ENCODE peak calls at places on chromosomes 12 and 14, in nine cellular contexts. One of them, this sample, is unnamed.

GRCh38 chr14:37060496-37061260 is 111.7 kb downstream of the SLC25A21 start:
- DNase-seq in PC-3: no peak
- DNase-seq in neural progenitor cell: no peak
- DNase-seq in breast epithelium: no peak
- DNase-seq in colonic mucosa: no peak
- DNase-seq in heart right ventricle: no peak
- DNase-seq in GM23338: peak; percentile 81
- DNase-seq in tibial nerve: no peak
- DNase-seq in testis: peak; percentile 47
- DNase-seq in this sample: no peak

GRCh38 chr12:62744551-62744950 is 190.4 kb downstream of the PPM1H start:
- DNase-seq in PC-3: no peak
- DNase-seq in neural progenitor cell: no peak
- DNase-seq in breast epithelium: no peak
- DNase-seq in colonic mucosa: no peak
- DNase-seq in heart right ventricle: peak; percentile 24
- DNase-seq in GM23338: no peak
- DNase-seq in tibial nerve: no peak
- DNase-seq in testis: no peak
- DNase-seq in this sample: no peak

GRCh38 chr14:20857630-20858261 is 33.4 kb upstream of the RNASE3 start:
- DNase-seq in PC-3: peak; percentile 68
- DNase-seq in neural progenitor cell: peak; percentile 81
- DNase-seq in breast epithelium: peak; percentile 42
- DNase-seq in colonic mucosa: peak; percentile 81
- DNase-seq in heart right ventricle: peak; percentile 67
- DNase-seq in GM23338: peak; percentile 87
- DNase-seq in tibial nerve: peak; percentile 78
- DNase-seq in testis: peak; percentile 88
- DNase-seq in this sample: peak; percentile 65

GRCh38 chr12:30134229-30134628 is 350.5 kb upstream of the TMTC1 start:
- DNase-seq in PC-3: peak; percentile 64
- DNase-seq in neural progenitor cell: peak; percentile 43
- DNase-seq in breast epithelium: no peak
- DNase-seq in colonic mucosa: no peak
- DNase-seq in heart right ventricle: no peak
- DNase-seq in GM23338: peak; percentile 72
- DNase-seq in tibial nerve: no peak
- DNase-seq in testis: no peak
- DNase-seq in this sample: no peak

GRCh38 chr14:22226381-22226780 is 362.6 kb downstream of the DAD1 start:
- DNase-seq in PC-3: peak; percentile 77
- DNase-seq in neural progenitor cell: peak; percentile 31
- DNase-seq in breast epithelium: no peak
- DNase-seq in colonic mucosa: no peak
- DNase-seq in heart right ventricle: no peak
- DNase-seq in GM23338: peak; percentile 68
- DNase-seq in tibial nerve: no peak
- DNase-seq in testis: no peak
- DNase-seq in this sample: no peak

GRCh38 chr14:90999299-90999698 is 61.1 kb downstream of the RPS6KA5 start:
- DNase-seq in PC-3: no peak
- DNase-seq in neural progenitor cell: peak; percentile 38
- DNase-seq in breast epithelium: no peak
- DNase-seq in colonic mucosa: no peak
- DNase-seq in heart right ventricle: no peak
- DNase-seq in GM23338: peak; percentile 35
- DNase-seq in tibial nerve: no peak
- DNase-seq in testis: no peak
- DNase-seq in this sample: no peak

GRCh38 chr12:12562585-12563245 is at the start of gene DUSP16:
- DNase-seq in PC-3: peak; percentile 87
- DNase-seq in neural progenitor cell: peak; percentile 98
- DNase-seq in breast epithelium: peak; percentile 94
- DNase-seq in colonic mucosa: peak; percentile 95
- DNase-seq in heart right ventricle: peak; percentile 92
- DNase-seq in GM23338: peak; percentile 97
- DNase-seq in tibial nerve: peak; percentile 95
- DNase-seq in testis: peak; percentile 94
- DNase-seq in this sample: peak; percentile 94

GRCh38 chr12:58500399-58500798 is 419.9 kb downstream of the LRIG3 start:
- DNase-seq in PC-3: peak; percentile 39
- DNase-seq in neural progenitor cell: no peak
- DNase-seq in breast epithelium: no peak
- DNase-seq in colonic mucosa: no peak
- DNase-seq in heart right ventricle: no peak
- DNase-seq in GM23338: no peak
- DNase-seq in tibial nerve: no peak
- DNase-seq in testis: no peak
- DNase-seq in this sample: no peak

GRCh38 chr12:33223956-33224355 is 215.7 kb downstream of the SYT10 start:
- DNase-seq in PC-3: peak; percentile 91
- DNase-seq in neural progenitor cell: no peak
- DNase-seq in breast epithelium: no peak
- DNase-seq in colonic mucosa: no peak
- DNase-seq in heart right ventricle: no peak
- DNase-seq in GM23338: no peak
- DNase-seq in tibial nerve: no peak
- DNase-seq in testis: no peak
- DNase-seq in this sample: no peak

GRCh38 chr12:52395761-52396434 is 10.2 kb downstream of the KRT82 start:
- DNase-seq in PC-3: peak; percentile 78
- DNase-seq in neural progenitor cell: peak; percentile 54
- DNase-seq in breast epithelium: no peak
- DNase-seq in colonic mucosa: peak; percentile 40
- DNase-seq in heart right ventricle: no peak
- DNase-seq in GM23338: peak; percentile 96
- DNase-seq in tibial nerve: peak; percentile 53
- DNase-seq in testis: peak; percentile 45
- DNase-seq in this sample: peak; percentile 58

GRCh38 chr12:113819495-113819894 is 146.6 kb downstream of the RBM19 start:
- DNase-seq in PC-3: no peak
- DNase-seq in neural progenitor cell: peak; percentile 51
- DNase-seq in breast epithelium: no peak
- DNase-seq in colonic mucosa: no peak
- DNase-seq in heart right ventricle: no peak
- DNase-seq in GM23338: no peak
- DNase-seq in tibial nerve: no peak
- DNase-seq in testis: no peak
- DNase-seq in this sample: no peak

GRCh38 chr12:29627221-29627620 is 129.7 kb upstream of the OVCH1 start:
- DNase-seq in PC-3: no peak
- DNase-seq in neural progenitor cell: no peak
- DNase-seq in breast epithelium: no peak
- DNase-seq in colonic mucosa: no peak
- DNase-seq in heart right ventricle: no peak
- DNase-seq in GM23338: no peak
- DNase-seq in tibial nerve: no peak
- DNase-seq in testis: no peak
- DNase-seq in this sample: no peak

DNA sequence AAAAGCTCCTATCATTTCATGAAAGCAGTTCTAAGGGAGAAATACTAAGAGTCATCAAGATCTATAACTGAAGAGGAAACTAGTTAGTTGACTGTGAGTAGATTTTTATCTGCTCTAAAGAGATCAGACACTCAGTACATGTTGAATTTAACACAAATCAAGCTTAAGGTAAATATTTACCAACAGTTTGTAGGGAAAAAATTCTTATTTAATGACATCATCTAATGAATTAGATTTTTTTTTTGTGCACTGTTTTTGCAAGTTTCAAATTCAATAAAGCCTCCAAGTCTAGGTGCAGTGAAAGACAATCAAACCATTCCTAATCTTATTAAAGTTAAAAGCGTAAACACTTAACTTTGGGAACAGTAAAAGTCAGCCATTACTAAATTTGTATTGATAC is 93.0 kb upstream of the PRKD1 start:
- DNase-seq in PC-3: no peak
- DNase-seq in neural progenitor cell: no peak
- DNase-seq in breast epithelium: no peak
- DNase-seq in colonic mucosa: no peak
- DNase-seq in heart right ventricle: no peak
- DNase-seq in GM23338: no peak
- DNase-seq in tibial nerve: no peak
- DNase-seq in testis: no peak
- DNase-seq in this sample: no peak
- TF ChIP-seq CTCF in PC-3: no peak
- TF ChIP-seq CTCF in neural progenitor cell: no peak
- TF ChIP-seq CTCF in breast epithelium: no peak
- TF ChIP-seq CTCF in colonic mucosa: no peak
- TF ChIP-seq CTCF in heart right ventricle: no peak
- TF ChIP-seq CTCF in GM23338: no peak
- TF ChIP-seq CTCF in tibial nerve: no peak
- TF ChIP-seq CTCF in testis: no peak
- TF ChIP-seq CTCF in this sample: no peak

GRCh38 chr14:63474844-63475243 is 68.3 kb downstream of the PPP2R5E start:
- DNase-seq in PC-3: no peak
- DNase-seq in neural progenitor cell: no peak
- DNase-seq in breast epithelium: no peak
- DNase-seq in colonic mucosa: no peak
- DNase-seq in heart right ventricle: no peak
- DNase-seq in GM23338: no peak
- DNase-seq in tibial nerve: no peak
- DNase-seq in testis: no peak
- DNase-seq in this sample: no peak

GRCh38 chr14:63470877-63471565 is 72.2 kb downstream of the PPP2R5E start:
- DNase-seq in PC-3: peak; percentile 96
- DNase-seq in neural progenitor cell: no peak
- DNase-seq in breast epithelium: no peak
- DNase-seq in colonic mucosa: no peak
- DNase-seq in heart right ventricle: no peak
- DNase-seq in GM23338: no peak
- DNase-seq in tibial nerve: no peak
- DNase-seq in testis: no peak
- DNase-seq in this sample: no peak

GRCh38 chr14:63475761-63476160 is 67.4 kb downstream of the PPP2R5E start:
- DNase-seq in PC-3: no peak
- DNase-seq in neural progenitor cell: no peak
- DNase-seq in breast epithelium: no peak
- DNase-seq in colonic mucosa: no peak
- DNase-seq in heart right ventricle: no peak
- DNase-seq in GM23338: no peak
- DNase-seq in tibial nerve: no peak
- DNase-seq in testis: no peak
- DNase-seq in this sample: no peak

GRCh38 chr14:63478024-63478423 is 65.2 kb downstream of the PPP2R5E start:
- DNase-seq in PC-3: no peak
- DNase-seq in neural progenitor cell: no peak
- DNase-seq in breast epithelium: no peak
- DNase-seq in colonic mucosa: no peak
- DNase-seq in heart right ventricle: no peak
- DNase-seq in GM23338: no peak
- DNase-seq in tibial nerve: no peak
- DNase-seq in testis: no peak
- DNase-seq in this sample: no peak

DNA sequence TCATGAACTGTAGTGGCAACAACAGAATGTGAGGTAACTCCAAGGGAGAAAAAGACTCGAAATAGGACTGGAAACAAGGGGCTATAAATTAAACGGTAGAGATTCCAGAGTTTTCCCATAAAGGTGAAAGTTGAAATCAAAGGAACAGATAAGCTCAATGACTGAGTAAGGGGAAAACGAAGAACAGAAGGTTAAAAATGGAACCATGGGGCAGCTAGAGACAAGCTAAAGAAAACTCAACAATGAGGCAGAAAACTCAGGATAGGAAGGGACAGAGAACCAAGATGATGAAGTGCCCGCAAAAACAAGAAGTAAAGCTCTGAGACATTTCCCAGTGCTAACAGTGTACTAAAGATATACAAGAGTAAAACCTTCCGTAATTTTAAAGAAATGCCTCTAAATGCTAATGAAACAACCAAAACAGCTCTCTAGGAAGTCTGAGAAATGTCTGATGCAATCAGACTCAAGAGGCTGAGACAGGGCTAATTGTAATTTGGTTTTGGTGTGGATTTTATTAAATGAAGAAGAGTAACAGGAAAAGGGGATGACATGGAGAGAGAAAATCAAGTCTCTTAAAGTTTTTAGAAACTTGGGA is 69.9 kb downstream of the PPP2R5E start:
- DNase-seq in PC-3: no peak
- DNase-seq in neural progenitor cell: no peak
- DNase-seq in breast epithelium: no peak
- DNase-seq in colonic mucosa: no peak
- DNase-seq in heart right ventricle: no peak
- DNase-seq in GM23338: no peak
- DNase-seq in tibial nerve: no peak
- DNase-seq in testis: no peak
- DNase-seq in this sample: no peak
- H3K4me1 ChIP-seq in PC-3: peaks cover 45% of the 10 kb centered on the region
- H3K4me1 ChIP-seq in neural progenitor cell: peaks cover 9% of the 10 kb centered on the region
- H3K4me1 ChIP-seq in breast epithelium: peaks cover 5% of the 10 kb centered on the region
- H3K4me1 ChIP-seq in colonic mucosa: peaks cover 16% of the 10 kb centered on the region
- H3K4me1 ChIP-seq in heart right ventricle: peaks cover 53% of the 10 kb centered on the region
- H3K4me1 ChIP-seq in GM23338: peaks cover 33% of the 10 kb centered on the region
- H3K4me1 ChIP-seq in tibial nerve: peaks cover 59% of the 10 kb centered on the region
- H3K4me1 ChIP-seq in testis: no peaks in the 10 kb centered on the region
- H3K4me1 ChIP-seq in this sample: peaks cover 2% of the 10 kb centered on the region

DNA sequence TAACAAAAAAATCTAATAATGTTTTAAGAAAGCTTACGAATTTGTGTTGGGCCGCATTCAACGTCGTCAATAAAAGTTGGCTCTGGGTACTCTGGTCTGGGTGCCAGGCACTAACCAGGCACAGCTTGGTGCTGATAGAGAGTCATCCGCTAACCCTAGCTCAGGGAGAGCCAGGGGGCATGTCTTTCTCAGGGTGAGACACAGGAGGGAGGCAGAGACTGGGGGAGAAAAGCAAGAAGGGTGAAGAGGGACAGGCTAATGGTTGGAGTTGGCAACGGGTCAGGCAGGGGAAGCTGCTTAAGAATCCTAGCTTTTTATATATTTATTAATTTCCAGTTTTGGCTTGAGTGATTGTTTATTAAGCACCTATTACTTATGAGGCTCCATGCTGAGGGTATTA is 105.0 kb downstream of the CMKLR1 start:
- DNase-seq in PC-3: no peak
- DNase-seq in neural progenitor cell: no peak
- DNase-seq in breast epithelium: no peak
- DNase-seq in colonic mucosa: no peak
- DNase-seq in heart right ventricle: no peak
- DNase-seq in GM23338: no peak
- DNase-seq in tibial nerve: peak; percentile 34
- DNase-seq in testis: peak; percentile 16
- DNase-seq in this sample: peak; percentile 32
- TF ChIP-seq CTCF in PC-3: no peak
- TF ChIP-seq CTCF in neural progenitor cell: peak; percentile 16
- TF ChIP-seq CTCF in breast epithelium: no peak
- TF ChIP-seq CTCF in colonic mucosa: no peak
- TF ChIP-seq CTCF in heart right ventricle: no peak
- TF ChIP-seq CTCF in GM23338: peak; percentile 56
- TF ChIP-seq CTCF in tibial nerve: peak; percentile 25
- TF ChIP-seq CTCF in testis: no peak
- TF ChIP-seq CTCF in this sample: peak; percentile 9

GRCh38 chr14:88004637-88005036 is 298 bp upstream of the GPR65 start:
- DNase-seq in PC-3: no peak
- DNase-seq in neural progenitor cell: no peak
- DNase-seq in breast epithelium: no peak
- DNase-seq in colonic mucosa: no peak
- DNase-seq in heart right ventricle: no peak
- DNase-seq in GM23338: no peak
- DNase-seq in tibial nerve: no peak
- DNase-seq in testis: no peak
- DNase-seq in this sample: no peak
- H3K4me1 ChIP-seq in PC-3: no peaks in the 10 kb centered on the region
- H3K4me1 ChIP-seq in neural progenitor cell: no peaks in the 10 kb centered on the region
- H3K4me1 ChIP-seq in breast epithelium: no peaks in the 10 kb centered on the region
- H3K4me1 ChIP-seq in colonic mucosa: no peaks in the 10 kb centered on the region
- H3K4me1 ChIP-seq in heart right ventricle: no peaks in the 10 kb centered on the region
- H3K4me1 ChIP-seq in GM23338: no peaks in the 10 kb centered on the region
- H3K4me1 ChIP-seq in tibial nerve: no peaks in the 10 kb centered on the region
- H3K4me1 ChIP-seq in testis: no peaks in the 10 kb centered on the region
- H3K4me1 ChIP-seq in this sample: no peaks in the 10 kb centered on the region